ENCODE peak calls at places on chromosome 10, in four cellular contexts. M, Y, V and P are unnamed samples.

GRCh38 chr10:132236161-132236560 is 49.4 kb downstream of the DPYSL4 start:
- DNase-seq in Y (no peak), M (no peak), V (no peak), P (no peak)

GRCh38 chr10:21523557-21524008 is 1.9 kb downstream of the SKIDA1 start:
- DNase-seq in Y (no peak), M (no peak), V (no peak), P (peak; percentile 50)

GRCh38 chr10:103739039-103739764 is 116.2 kb downstream of the SH3PXD2A start:
- DNase-seq in M (peak; percentile 62), Y (peak; percentile 83), V (no peak), P (peak; percentile 95)

GRCh38 chr10:104966563-104967280 is 325.6 kb downstream of the SORCS3 start:
- DNase-seq in Y (no peak), M (no peak), V (no peak), P (no peak)

GRCh38 chr10:83764681-83765080 is 374.6 kb upstream of the GHITM start:
- DNase-seq in M (no peak), V (no peak), Y (peak; percentile 1), P (peak; percentile 37)

GRCh38 chr10:25758041-25758457 is 176.0 kb upstream of the MYO3A start:
- DNase-seq in M (no peak), V (peak; percentile 84), Y (peak; percentile 48), P (peak; percentile 34)

GRCh38 chr10:51468424-51468823 is 231.0 kb downstream of the CSTF2T start:
- DNase-seq in M (no peak), V (no peak), Y (no peak), P (no peak)

GRCh38 chr10:97101166-97101940 is 84.4 kb downstream of the SLIT1 start:
- DNase-seq in M (no peak), V (no peak), Y (peak; percentile 27), P (no peak)

GRCh38 chr10:75294866-75295692 is 59.3 kb upstream of the COMTD1 start:
- DNase-seq in M (peak; percentile 95), V (peak; percentile 5), Y (peak; percentile 88), P (peak; percentile 91)

GRCh38 chr10:86195521-86195920 is 171.1 kb downstream of the GRID1 start:
- DNase-seq in M (no peak), V (no peak), Y (no peak), P (no peak)

GRCh38 chr10:80296942-80297341 is 7.5 kb upstream of the MAT1A start:
- DNase-seq in Y (no peak), V (no peak), M (no peak), P (no peak)